ENCODE peak calls at places on chromosomes 16 and 17, in four cellular contexts. F, A, O and V are unnamed samples.
A peak's percentile ranks its signal among the peaks of the same experiment; 100 is the strongest.

GRCh38 chr17:59230765-59231164 is 10.5 kb downstream of the GDPD1 start:
- DNase-seq in O (no peak), F (no peak), A (no peak), V (no peak)

GRCh38 chr16:58110590-58111330 is 18.4 kb downstream of the CFAP20 start:
- DNase-seq in A (no peak), O (no peak), F (no peak), V (peak; percentile 53)

GRCh38 chr16:72240949-72241348 is 69.0 kb upstream of the PMFBP1 start:
- DNase-seq in A (no peak), O (no peak), F (no peak), V (no peak)

GRCh38 chr16:700684-701584 is 4.7 kb downstream of the FBXL16 start:
- DNase-seq in O (no peak), A (no peak), F (no peak), V (no peak)

GRCh38 chr16:85428168-85428898 is 184.8 kb upstream of the GSE1 start:
- DNase-seq in F (no peak), A (no peak), O (no peak), V (no peak)

GRCh38 chr17:41326173-41327145 is 10.9 kb upstream of the KRTAP17-1 start:
- DNase-seq in F (no peak), O (no peak), A (no peak), V (no peak)

GRCh38 chr17:67050476-67051154 is 6.3 kb downstream of the CACNG1 start:
- DNase-seq in O (no peak), F (no peak), A (no peak), V (no peak)

GRCh38 chr17:64230551-64231408 is 32.3 kb downstream of the TEX2 start:
- DNase-seq in A (no peak), O (peak; percentile 79), F (peak; percentile 13), V (peak; percentile 96)

GRCh38 chr16:86794216-86794864 is 216.0 kb downstream of the FOXL1 start:
- DNase-seq in O (no peak), F (no peak), A (no peak), V (no peak)

GRCh38 chr17:10118788-10119130 is 79.6 kb downstream of the GAS7 start:
- DNase-seq in A (no peak), F (no peak), O (no peak), V (no peak)

GRCh38 chr16:66167564-66168291 is 198.8 kb upstream of the CDH5 start:
- DNase-seq in F (no peak), O (no peak), A (no peak), V (no peak)

GRCh38 chr17:77396610-77397009 is 255.8 kb downstream of the SEC14L1 start:
- DNase-seq in O (no peak), F (no peak), A (no peak), V (peak; percentile 96)

GRCh38 chr16:70395345-70395901 is 43.5 kb downstream of the ST3GAL2 start:
- DNase-seq in A (peak; percentile 57), F (no peak), O (no peak), V (peak; percentile 26)

GRCh38 chr16:85914423-85914794 is 15.4 kb downstream of the IRF8 start:
- DNase-seq in F (no peak), O (no peak), A (no peak), V (no peak)

GRCh38 chr17:59361916-59362810 is 30.7 kb downstream of the YPEL2 start:
- DNase-seq in A (no peak), O (peak; percentile 96), F (no peak), V (peak; percentile 94)

GRCh38 chr16:73068546-73069401 is 20.8 kb upstream of the ZFHX3 start:
- DNase-seq in F (no peak), O (no peak), A (peak; percentile 82), V (peak; percentile 92)

GRCh38 chr17:40533896-40534295 is 31.4 kb downstream of the CCR7 start:
- DNase-seq in F (no peak), O (no peak), A (no peak), V (no peak)

GRCh38 chr17:40791808-40792436 is 7.8 kb downstream of the KRT28 start:
- DNase-seq in O (peak; percentile 31), A (no peak), F (peak; percentile 21), V (peak; percentile 53)

GRCh38 chr17:10135539-10136257 is 62.7 kb downstream of the GAS7 start:
- DNase-seq in F (peak; percentile 76), A (peak; percentile 35), O (no peak), V (peak; percentile 78)

GRCh38 chr16:13168091-13168572 is 266.7 kb downstream of the SHISA9 start:
- DNase-seq in A (no peak), F (no peak), O (no peak), V (no peak)

DNA sequence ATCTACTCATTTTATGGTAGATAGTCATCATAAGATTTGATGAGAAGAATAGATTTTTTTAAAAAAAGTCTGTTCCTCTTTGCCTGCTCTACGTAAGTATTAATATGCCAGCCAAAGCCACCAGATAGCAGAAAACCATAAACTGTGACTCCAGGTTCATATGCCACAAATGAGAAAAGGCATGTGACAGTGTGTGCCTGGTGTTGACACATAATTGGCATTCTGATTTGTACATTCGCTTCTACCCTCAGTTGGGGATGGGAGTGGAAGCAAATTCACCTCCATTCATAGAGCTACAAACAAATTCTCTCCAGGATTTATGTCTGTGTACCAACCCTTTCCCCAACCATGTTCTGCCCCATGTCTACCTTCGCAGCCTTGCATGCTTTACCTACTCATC is 391.6 kb downstream of the PMP22 start:
- DNase-seq in A (no peak), O (no peak), F (no peak), V (no peak)
- TF ChIP-seq CTCF in A (no peak), O (no peak), F (no peak), V (no peak)

DNA sequence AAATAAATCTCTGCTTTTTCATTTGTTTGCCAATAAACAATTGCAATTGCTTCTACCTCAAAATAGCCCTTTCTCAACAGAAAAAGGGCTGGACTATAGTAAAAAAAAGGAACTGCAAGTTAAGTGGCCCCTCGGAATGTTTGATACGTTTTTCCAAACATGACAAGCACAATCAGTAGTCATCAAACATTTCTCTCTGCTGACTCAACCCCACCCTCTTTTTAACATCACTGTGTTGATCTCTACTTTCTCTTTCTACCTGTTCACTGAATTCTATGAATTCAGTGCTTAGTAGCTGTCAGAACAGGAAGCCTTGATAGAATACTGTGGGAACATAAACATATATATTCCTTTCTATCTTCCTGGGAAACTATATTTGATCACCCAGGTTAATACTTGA is 116.5 kb upstream of the AXIN2 start:
- DNase-seq in O (no peak), F (no peak), A (no peak), V (peak; percentile 31)
- H3K4me3 ChIP-seq in O (no peak overlapping the region), F (no peak overlapping the region), A (no peak overlapping the region), V (no peak overlapping the region)

DNA sequence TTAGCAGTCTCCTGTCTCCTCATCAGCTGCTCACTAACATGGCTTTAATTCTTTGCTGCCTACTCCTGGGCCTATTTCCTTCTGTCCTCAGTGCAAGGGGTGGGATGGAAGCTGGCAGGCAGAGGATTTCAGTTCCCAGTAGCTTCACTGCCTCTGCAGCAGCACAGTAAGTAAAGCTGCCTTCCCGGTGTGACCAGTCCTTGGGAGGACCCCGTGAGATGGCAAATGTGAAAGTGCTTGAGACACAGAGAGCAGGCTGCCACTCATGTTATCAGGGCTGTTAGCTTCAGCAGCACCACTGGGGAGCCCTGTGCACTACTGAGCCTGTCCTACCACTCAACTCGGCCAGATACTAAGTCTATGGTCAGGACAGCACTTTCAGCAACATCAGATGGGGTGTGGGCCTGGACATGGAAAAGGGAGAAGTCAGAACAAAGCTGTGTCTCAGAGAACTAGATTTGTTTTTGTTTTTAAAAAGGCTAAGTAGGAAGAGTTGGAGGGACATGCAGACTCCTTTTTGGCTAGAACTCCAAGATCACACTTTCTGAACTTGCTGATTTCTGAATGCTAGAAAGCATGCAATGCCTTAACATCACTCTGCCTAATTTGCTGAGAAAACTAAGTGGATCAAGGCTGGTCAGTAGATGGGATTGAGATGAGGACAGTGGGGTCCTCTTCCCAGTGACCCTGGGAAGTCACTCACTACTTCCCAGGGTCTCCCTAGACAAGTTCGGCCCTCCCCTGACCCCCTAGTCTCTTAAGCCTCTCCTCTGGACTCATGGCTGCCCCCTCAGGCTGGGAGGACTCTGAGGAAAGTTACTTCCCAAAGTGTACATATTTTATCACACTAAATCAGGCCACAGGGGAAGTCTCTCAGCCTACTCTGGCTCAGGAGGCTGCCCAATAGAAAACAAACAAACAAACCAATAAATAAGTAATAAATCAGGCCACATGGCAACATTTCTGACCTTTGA is 1.1 kb downstream of the ACSF2 start:
- DNase-seq in O (no peak), A (peak; percentile 15), F (no peak), V (peak; percentile 30)
- TF ChIP-seq CTCF in O (no peak), A (no peak), F (peak; percentile 25), V (peak; percentile 27)

GRCh38 chr16:22969567-22969966 is 155.6 kb downstream of the HS3ST2 start:
- DNase-seq in A (peak; percentile 20), O (no peak), F (no peak), V (no peak)

GRCh38 chr16:22970191-22970845 is 156.4 kb downstream of the HS3ST2 start:
- DNase-seq in F (no peak), A (peak; percentile 21), O (no peak), V (no peak)

GRCh38 chr16:22971346-22971924 is 157.5 kb downstream of the HS3ST2 start:
- DNase-seq in A (no peak), O (no peak), F (no peak), V (no peak)

GRCh38 chr16:22967696-22968095 is 153.7 kb downstream of the HS3ST2 start:
- DNase-seq in O (no peak), F (no peak), A (no peak), V (no peak)

DNA sequence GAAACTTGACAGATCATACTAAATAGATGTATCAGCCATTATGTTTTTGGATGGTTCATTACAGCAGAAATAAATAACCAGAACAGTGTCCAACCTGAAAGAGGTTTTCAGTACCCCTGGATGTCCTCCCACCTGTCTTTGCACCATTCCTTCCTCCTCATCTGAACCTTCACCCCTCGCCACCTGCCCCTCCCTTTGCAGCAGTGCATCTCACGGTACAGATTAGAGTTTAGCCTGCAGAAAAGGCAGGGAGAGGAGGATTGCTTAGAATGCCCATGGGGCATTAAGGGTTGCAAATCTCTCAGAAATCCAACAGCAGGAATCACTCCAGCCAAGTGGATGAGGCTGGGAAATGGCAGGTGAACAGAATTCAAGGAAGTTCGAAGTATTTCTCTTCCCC is 155.0 kb downstream of the HS3ST2 start:
- DNase-seq in O (no peak), A (no peak), F (no peak), V (no peak)
- H3K4me3 ChIP-seq in O (no peak overlapping the region), A (no peak overlapping the region), F (no peak overlapping the region), V (no peak overlapping the region)